ENCODE peak calls at places on chromosomes 2 and 18, in nine cellular contexts. One of them, this sample, is unnamed.

GRCh38 chr2:108623616-108624015 is 89.3 kb downstream of the LIMS1 start:
- DNase-seq in HEK293T: no peak
- DNase-seq in stimulated activated CD4-positive, alpha-beta T cell treated with anti-CD3 and anti-CD28 coated beads, Interleukin-2, amount 100 ng/mL, for 24 hours: no peak
- DNase-seq in bronchial epithelial cell: peak
- DNase-seq in foreskin fibroblast: no peak
- DNase-seq in nephron progenitor cell: no peak
- DNase-seq in stimulated activated CD8-positive, alpha-beta memory T cell treated with anti-CD3 and anti-CD28 coated beads, Interleukin-7, amount 100 ng/mL, for 1 hour: no peak
- DNase-seq in activated CD4-positive, alpha-beta memory T cell treated with anti-CD3 and anti-CD28 coated beads, Interleukin-2, amount 10 ng/mL, durations not matched to agents 7 days and 5 days: no peak
- DNase-seq in posterior cingulate gyrus: no peak
- DNase-seq in this sample: no peak

GRCh38 chr2:196331143-196331542 is 159.8 kb upstream of the STK17B start:
- DNase-seq in HEK293T: no peak
- DNase-seq in stimulated activated CD4-positive, alpha-beta T cell treated with anti-CD3 and anti-CD28 coated beads, Interleukin-2, amount 100 ng/mL, for 24 hours: no peak
- DNase-seq in bronchial epithelial cell: peak
- DNase-seq in foreskin fibroblast: peak
- DNase-seq in nephron progenitor cell: no peak
- DNase-seq in stimulated activated CD8-positive, alpha-beta memory T cell treated with anti-CD3 and anti-CD28 coated beads, Interleukin-7, amount 100 ng/mL, for 1 hour: no peak
- DNase-seq in activated CD4-positive, alpha-beta memory T cell treated with anti-CD3 and anti-CD28 coated beads, Interleukin-2, amount 10 ng/mL, durations not matched to agents 7 days and 5 days: no peak
- DNase-seq in posterior cingulate gyrus: no peak
- DNase-seq in this sample: no peak

GRCh38 chr2:74316616-74317295 is 26.5 kb downstream of the SLC4A5 start:
- DNase-seq in HEK293T: no peak
- DNase-seq in stimulated activated CD4-positive, alpha-beta T cell treated with anti-CD3 and anti-CD28 coated beads, Interleukin-2, amount 100 ng/mL, for 24 hours: no peak
- DNase-seq in bronchial epithelial cell: no peak
- DNase-seq in foreskin fibroblast: no peak
- DNase-seq in nephron progenitor cell: no peak
- DNase-seq in stimulated activated CD8-positive, alpha-beta memory T cell treated with anti-CD3 and anti-CD28 coated beads, Interleukin-7, amount 100 ng/mL, for 1 hour: no peak
- DNase-seq in activated CD4-positive, alpha-beta memory T cell treated with anti-CD3 and anti-CD28 coated beads, Interleukin-2, amount 10 ng/mL, durations not matched to agents 7 days and 5 days: no peak
- DNase-seq in posterior cingulate gyrus: no peak
- DNase-seq in this sample: no peak

GRCh38 chr2:206452242-206452641 is 8.9 kb downstream of the ADAM23 start:
- DNase-seq in HEK293T: no peak
- DNase-seq in stimulated activated CD4-positive, alpha-beta T cell treated with anti-CD3 and anti-CD28 coated beads, Interleukin-2, amount 100 ng/mL, for 24 hours: no peak
- DNase-seq in bronchial epithelial cell: no peak
- DNase-seq in foreskin fibroblast: peak
- DNase-seq in nephron progenitor cell: no peak
- DNase-seq in stimulated activated CD8-positive, alpha-beta memory T cell treated with anti-CD3 and anti-CD28 coated beads, Interleukin-7, amount 100 ng/mL, for 1 hour: no peak
- DNase-seq in activated CD4-positive, alpha-beta memory T cell treated with anti-CD3 and anti-CD28 coated beads, Interleukin-2, amount 10 ng/mL, durations not matched to agents 7 days and 5 days: no peak
- DNase-seq in posterior cingulate gyrus: no peak
- DNase-seq in this sample: no peak

GRCh38 chr2:54524236-54524991 is 68.3 kb downstream of the SPTBN1 start:
- DNase-seq in HEK293T: no peak
- DNase-seq in stimulated activated CD4-positive, alpha-beta T cell treated with anti-CD3 and anti-CD28 coated beads, Interleukin-2, amount 100 ng/mL, for 24 hours: peak
- DNase-seq in bronchial epithelial cell: peak
- DNase-seq in foreskin fibroblast: peak
- DNase-seq in nephron progenitor cell: no peak
- DNase-seq in stimulated activated CD8-positive, alpha-beta memory T cell treated with anti-CD3 and anti-CD28 coated beads, Interleukin-7, amount 100 ng/mL, for 1 hour: no peak
- DNase-seq in activated CD4-positive, alpha-beta memory T cell treated with anti-CD3 and anti-CD28 coated beads, Interleukin-2, amount 10 ng/mL, durations not matched to agents 7 days and 5 days: no peak
- DNase-seq in posterior cingulate gyrus: no peak
- DNase-seq in this sample: no peak

GRCh38 chr2:61220768-61221167 is 58.8 kb downstream of the C2orf74 start:
- DNase-seq in HEK293T: no peak
- DNase-seq in stimulated activated CD4-positive, alpha-beta T cell treated with anti-CD3 and anti-CD28 coated beads, Interleukin-2, amount 100 ng/mL, for 24 hours: no peak
- DNase-seq in bronchial epithelial cell: no peak
- DNase-seq in foreskin fibroblast: peak
- DNase-seq in nephron progenitor cell: no peak
- DNase-seq in stimulated activated CD8-positive, alpha-beta memory T cell treated with anti-CD3 and anti-CD28 coated beads, Interleukin-7, amount 100 ng/mL, for 1 hour: no peak
- DNase-seq in activated CD4-positive, alpha-beta memory T cell treated with anti-CD3 and anti-CD28 coated beads, Interleukin-2, amount 10 ng/mL, durations not matched to agents 7 days and 5 days: no peak
- DNase-seq in posterior cingulate gyrus: no peak
- DNase-seq in this sample: no peak

GRCh38 chr18:23650963-23651927 is 11.5 kb downstream of the ANKRD29 start:
- DNase-seq in HEK293T: no peak
- DNase-seq in stimulated activated CD4-positive, alpha-beta T cell treated with anti-CD3 and anti-CD28 coated beads, Interleukin-2, amount 100 ng/mL, for 24 hours: no peak
- DNase-seq in bronchial epithelial cell: peak
- DNase-seq in foreskin fibroblast: peak
- DNase-seq in nephron progenitor cell: no peak
- DNase-seq in stimulated activated CD8-positive, alpha-beta memory T cell treated with anti-CD3 and anti-CD28 coated beads, Interleukin-7, amount 100 ng/mL, for 1 hour: no peak
- DNase-seq in activated CD4-positive, alpha-beta memory T cell treated with anti-CD3 and anti-CD28 coated beads, Interleukin-2, amount 10 ng/mL, durations not matched to agents 7 days and 5 days: no peak
- DNase-seq in posterior cingulate gyrus: no peak
- DNase-seq in this sample: no peak

GRCh38 chr2:235098736-235099494 is 147.1 kb downstream of the SH3BP4 start:
- DNase-seq in HEK293T: no peak
- DNase-seq in stimulated activated CD4-positive, alpha-beta T cell treated with anti-CD3 and anti-CD28 coated beads, Interleukin-2, amount 100 ng/mL, for 24 hours: no peak
- DNase-seq in bronchial epithelial cell: no peak
- DNase-seq in foreskin fibroblast: no peak
- DNase-seq in nephron progenitor cell: no peak
- DNase-seq in stimulated activated CD8-positive, alpha-beta memory T cell treated with anti-CD3 and anti-CD28 coated beads, Interleukin-7, amount 100 ng/mL, for 1 hour: no peak
- DNase-seq in activated CD4-positive, alpha-beta memory T cell treated with anti-CD3 and anti-CD28 coated beads, Interleukin-2, amount 10 ng/mL, durations not matched to agents 7 days and 5 days: no peak
- DNase-seq in posterior cingulate gyrus: no peak
- DNase-seq in this sample: no peak

GRCh38 chr2:164221473-164221872 is 399.8 kb downstream of the GRB14 start:
- DNase-seq in HEK293T: no peak
- DNase-seq in stimulated activated CD4-positive, alpha-beta T cell treated with anti-CD3 and anti-CD28 coated beads, Interleukin-2, amount 100 ng/mL, for 24 hours: no peak
- DNase-seq in bronchial epithelial cell: no peak
- DNase-seq in foreskin fibroblast: no peak
- DNase-seq in nephron progenitor cell: no peak
- DNase-seq in stimulated activated CD8-positive, alpha-beta memory T cell treated with anti-CD3 and anti-CD28 coated beads, Interleukin-7, amount 100 ng/mL, for 1 hour: no peak
- DNase-seq in activated CD4-positive, alpha-beta memory T cell treated with anti-CD3 and anti-CD28 coated beads, Interleukin-2, amount 10 ng/mL, durations not matched to agents 7 days and 5 days: no peak
- DNase-seq in posterior cingulate gyrus: no peak
- DNase-seq in this sample: no peak

GRCh38 chr2:184530239-184530638 is 68.1 kb upstream of the ZNF804A start:
- DNase-seq in HEK293T: no peak
- DNase-seq in stimulated activated CD4-positive, alpha-beta T cell treated with anti-CD3 and anti-CD28 coated beads, Interleukin-2, amount 100 ng/mL, for 24 hours: no peak
- DNase-seq in bronchial epithelial cell: no peak
- DNase-seq in foreskin fibroblast: no peak
- DNase-seq in nephron progenitor cell: no peak
- DNase-seq in stimulated activated CD8-positive, alpha-beta memory T cell treated with anti-CD3 and anti-CD28 coated beads, Interleukin-7, amount 100 ng/mL, for 1 hour: no peak
- DNase-seq in activated CD4-positive, alpha-beta memory T cell treated with anti-CD3 and anti-CD28 coated beads, Interleukin-2, amount 10 ng/mL, durations not matched to agents 7 days and 5 days: no peak
- DNase-seq in posterior cingulate gyrus: peak
- DNase-seq in this sample: no peak

GRCh38 chr2:70258532-70258875 is 567 bp downstream of the PCYOX1 start:
- DNase-seq in HEK293T: peak
- DNase-seq in stimulated activated CD4-positive, alpha-beta T cell treated with anti-CD3 and anti-CD28 coated beads, Interleukin-2, amount 100 ng/mL, for 24 hours: no peak
- DNase-seq in bronchial epithelial cell: peak
- DNase-seq in foreskin fibroblast: peak
- DNase-seq in nephron progenitor cell: peak
- DNase-seq in stimulated activated CD8-positive, alpha-beta memory T cell treated with anti-CD3 and anti-CD28 coated beads, Interleukin-7, amount 100 ng/mL, for 1 hour: no peak
- DNase-seq in activated CD4-positive, alpha-beta memory T cell treated with anti-CD3 and anti-CD28 coated beads, Interleukin-2, amount 10 ng/mL, durations not matched to agents 7 days and 5 days: no peak
- DNase-seq in posterior cingulate gyrus: peak
- DNase-seq in this sample: no peak

GRCh38 chr18:41744664-41745063 is 210.4 kb upstream of the PIK3C3 start:
- DNase-seq in HEK293T: no peak
- DNase-seq in stimulated activated CD4-positive, alpha-beta T cell treated with anti-CD3 and anti-CD28 coated beads, Interleukin-2, amount 100 ng/mL, for 24 hours: no peak
- DNase-seq in bronchial epithelial cell: no peak
- DNase-seq in foreskin fibroblast: peak
- DNase-seq in nephron progenitor cell: no peak
- DNase-seq in stimulated activated CD8-positive, alpha-beta memory T cell treated with anti-CD3 and anti-CD28 coated beads, Interleukin-7, amount 100 ng/mL, for 1 hour: no peak
- DNase-seq in activated CD4-positive, alpha-beta memory T cell treated with anti-CD3 and anti-CD28 coated beads, Interleukin-2, amount 10 ng/mL, durations not matched to agents 7 days and 5 days: no peak
- DNase-seq in posterior cingulate gyrus: no peak
- DNase-seq in this sample: no peak

GRCh38 chr18:74519320-74520095 is 14.8 kb upstream of the CNDP1 start:
- DNase-seq in HEK293T: no peak
- DNase-seq in stimulated activated CD4-positive, alpha-beta T cell treated with anti-CD3 and anti-CD28 coated beads, Interleukin-2, amount 100 ng/mL, for 24 hours: no peak
- DNase-seq in bronchial epithelial cell: no peak
- DNase-seq in foreskin fibroblast: no peak
- DNase-seq in nephron progenitor cell: no peak
- DNase-seq in stimulated activated CD8-positive, alpha-beta memory T cell treated with anti-CD3 and anti-CD28 coated beads, Interleukin-7, amount 100 ng/mL, for 1 hour: no peak
- DNase-seq in activated CD4-positive, alpha-beta memory T cell treated with anti-CD3 and anti-CD28 coated beads, Interleukin-2, amount 10 ng/mL, durations not matched to agents 7 days and 5 days: no peak
- DNase-seq in posterior cingulate gyrus: no peak
- DNase-seq in this sample: no peak

GRCh38 chr2:236167297-236168109 is 683 bp downstream of the GBX2 start:
- DNase-seq in HEK293T: peak
- DNase-seq in stimulated activated CD4-positive, alpha-beta T cell treated with anti-CD3 and anti-CD28 coated beads, Interleukin-2, amount 100 ng/mL, for 24 hours: no peak
- DNase-seq in bronchial epithelial cell: no peak
- DNase-seq in foreskin fibroblast: peak
- DNase-seq in nephron progenitor cell: peak
- DNase-seq in stimulated activated CD8-positive, alpha-beta memory T cell treated with anti-CD3 and anti-CD28 coated beads, Interleukin-7, amount 100 ng/mL, for 1 hour: no peak
- DNase-seq in activated CD4-positive, alpha-beta memory T cell treated with anti-CD3 and anti-CD28 coated beads, Interleukin-2, amount 10 ng/mL, durations not matched to agents 7 days and 5 days: no peak
- DNase-seq in posterior cingulate gyrus: peak
- DNase-seq in this sample: no peak

GRCh38 chr2:157840568-157841156 is 35.5 kb downstream of the ACVR1 start:
- DNase-seq in HEK293T: no peak
- DNase-seq in stimulated activated CD4-positive, alpha-beta T cell treated with anti-CD3 and anti-CD28 coated beads, Interleukin-2, amount 100 ng/mL, for 24 hours: no peak
- DNase-seq in bronchial epithelial cell: no peak
- DNase-seq in foreskin fibroblast: no peak
- DNase-seq in nephron progenitor cell: no peak
- DNase-seq in stimulated activated CD8-positive, alpha-beta memory T cell treated with anti-CD3 and anti-CD28 coated beads, Interleukin-7, amount 100 ng/mL, for 1 hour: no peak
- DNase-seq in activated CD4-positive, alpha-beta memory T cell treated with anti-CD3 and anti-CD28 coated beads, Interleukin-2, amount 10 ng/mL, durations not matched to agents 7 days and 5 days: no peak
- DNase-seq in posterior cingulate gyrus: peak
- DNase-seq in this sample: no peak

GRCh38 chr2:27724905-27725693 is 46.4 kb upstream of the MRPL33 start:
- DNase-seq in HEK293T: no peak
- DNase-seq in stimulated activated CD4-positive, alpha-beta T cell treated with anti-CD3 and anti-CD28 coated beads, Interleukin-2, amount 100 ng/mL, for 24 hours: no peak
- DNase-seq in bronchial epithelial cell: no peak
- DNase-seq in foreskin fibroblast: peak
- DNase-seq in nephron progenitor cell: no peak
- DNase-seq in stimulated activated CD8-positive, alpha-beta memory T cell treated with anti-CD3 and anti-CD28 coated beads, Interleukin-7, amount 100 ng/mL, for 1 hour: no peak
- DNase-seq in activated CD4-positive, alpha-beta memory T cell treated with anti-CD3 and anti-CD28 coated beads, Interleukin-2, amount 10 ng/mL, durations not matched to agents 7 days and 5 days: no peak
- DNase-seq in posterior cingulate gyrus: no peak
- DNase-seq in this sample: no peak

GRCh38 chr18:60556326-60556725 is 183.8 kb upstream of the MC4R start:
- DNase-seq in HEK293T: no peak
- DNase-seq in stimulated activated CD4-positive, alpha-beta T cell treated with anti-CD3 and anti-CD28 coated beads, Interleukin-2, amount 100 ng/mL, for 24 hours: no peak
- DNase-seq in bronchial epithelial cell: no peak
- DNase-seq in foreskin fibroblast: no peak
- DNase-seq in nephron progenitor cell: no peak
- DNase-seq in stimulated activated CD8-positive, alpha-beta memory T cell treated with anti-CD3 and anti-CD28 coated beads, Interleukin-7, amount 100 ng/mL, for 1 hour: no peak
- DNase-seq in activated CD4-positive, alpha-beta memory T cell treated with anti-CD3 and anti-CD28 coated beads, Interleukin-2, amount 10 ng/mL, durations not matched to agents 7 days and 5 days: no peak
- DNase-seq in posterior cingulate gyrus: no peak
- DNase-seq in this sample: no peak

GRCh38 chr18:24398515-24398914 is 891 bp upstream of the OSBPL1A start:
- DNase-seq in HEK293T: no peak
- DNase-seq in stimulated activated CD4-positive, alpha-beta T cell treated with anti-CD3 and anti-CD28 coated beads, Interleukin-2, amount 100 ng/mL, for 24 hours: no peak
- DNase-seq in bronchial epithelial cell: peak
- DNase-seq in foreskin fibroblast: peak
- DNase-seq in nephron progenitor cell: peak
- DNase-seq in stimulated activated CD8-positive, alpha-beta memory T cell treated with anti-CD3 and anti-CD28 coated beads, Interleukin-7, amount 100 ng/mL, for 1 hour: no peak
- DNase-seq in activated CD4-positive, alpha-beta memory T cell treated with anti-CD3 and anti-CD28 coated beads, Interleukin-2, amount 10 ng/mL, durations not matched to agents 7 days and 5 days: no peak
- DNase-seq in posterior cingulate gyrus: no peak
- DNase-seq in this sample: no peak

This sample was measured in esophagus squamous epithelium.